ENCODE peak calls at places on chromosome 15, in four cellular contexts. J is PC-9; M is T-cell; S is stimulated activated CD4-positive, alpha-beta T cell treated with anti-CD3 and anti-CD28 coated beads, TNF-alpha, amount 100 ng/mL, for 4 hours. D is an unnamed sample.

GRCh38 chr15:91968610-91969009 is 115.1 kb downstream of the SLCO3A1 start:
- DNase-seq in M (no peak), J (no peak), S (no peak), D (no peak)

GRCh38 chr15:100844778-100845177 is 34.9 kb upstream of the ALDH1A3 start:
- DNase-seq in J (no peak), M (no peak), S (no peak), D (no peak)

GRCh38 chr15:62482715-62483429 is 317.8 kb upstream of the C2CD4B start:
- DNase-seq in M (no peak), J (no peak), S (no peak), D (no peak)

GRCh38 chr15:52780172-52780980 is 9.8 kb downstream of the ONECUT1 start:
- DNase-seq in J (peak), S (peak), M (peak), D (peak)

GRCh38 chr15:44028349-44028748 is 166.7 kb downstream of the FRMD5 start:
- DNase-seq in J (no peak), M (no peak), S (no peak), D (no peak)

GRCh38 chr15:101296418-101297405 is 1.7 kb upstream of the SNRPA1 start:
- DNase-seq in M (no peak), J (no peak), S (no peak), D (no peak)

GRCh38 chr15:62631325-62631724 is 411.2 kb upstream of the TPM1 start:
- DNase-seq in M (no peak), J (no peak), S (no peak), D (no peak)

GRCh38 chr15:49045691-49046112 is 544 bp downstream of the SECISBP2L start:
- DNase-seq in J (no peak), M (no peak), S (no peak), D (peak)

GRCh38 chr15:78108300-78109084 is 16.1 kb downstream of the SH2D7 start:
- DNase-seq in S (peak), M (peak), J (peak), D (peak)

GRCh38 chr15:70480196-70480856 is 283.0 kb downstream of the UACA start:
- DNase-seq in M (no peak), J (no peak), S (no peak), D (peak)

GRCh38 chr15:92226020-92226612 is 167.6 kb upstream of the ST8SIA2 start:
- DNase-seq in J (no peak), M (no peak), S (no peak), D (no peak)

GRCh38 chr15:29057856-29058255 is 172.1 kb downstream of the APBA2 start:
- DNase-seq in J (no peak), S (no peak), M (no peak), D (no peak)

GRCh38 chr15:72009207-72009606 is 108.7 kb downstream of the MYO9A start:
- DNase-seq in M (no peak), S (no peak), J (no peak), D (no peak)

GRCh38 chr15:74869726-74870407 is 3.3 kb downstream of the SCAMP2 start:
- DNase-seq in J (no peak), M (no peak), S (no peak), D (no peak)

GRCh38 chr15:101210058-101210457 is 41.8 kb downstream of the CHSY1 start:
- DNase-seq in S (no peak), J (no peak), M (no peak), D (no peak)

GRCh38 chr15:63422891-63423290 is 41.2 kb upstream of the CA12 start:
- DNase-seq in S (no peak), M (no peak), J (no peak), D (no peak)

GRCh38 chr15:79828447-79828846 is 68.4 kb downstream of the MTHFS start:
- DNase-seq in M (no peak), J (no peak), S (no peak), D (no peak)

GRCh38 chr15:28191832-28192231 is 92.7 kb upstream of the OCA2 start:
- DNase-seq in J (no peak), M (no peak), S (no peak), D (no peak)

GRCh38 chr15:26702381-26702780 is 70.5 kb downstream of the GABRB3 start:
- DNase-seq in S (no peak), M (no peak), J (no peak), D (no peak)

GRCh38 chr15:89081878-89082277 is 6.4 kb upstream of the ABHD2 start:
- DNase-seq in J (no peak), S (no peak), M (no peak), D (no peak)

GRCh38 chr15:33215941-33216872 is 21.7 kb upstream of the FMN1 start:
- DNase-seq in J (no peak), S (no peak), M (no peak), D (peak)

GRCh38 chr15:38144921-38145320 is 107.7 kb upstream of the SPRED1 start:
- DNase-seq in J (no peak), S (no peak), M (no peak), D (no peak)

GRCh38 chr15:91517491-91518200 is 335.9 kb upstream of the SLCO3A1 start:
- DNase-seq in S (no peak), J (no peak), M (no peak), D (no peak)

GRCh38 chr15:82871577-82872484 is 62.4 kb downstream of the WHAMM start:
- DNase-seq in M (no peak), J (no peak), S (no peak), D (no peak)

GRCh38 chr15:39918688-39919385 is 1.2 kb downstream of the GPR176 start:
- DNase-seq in S (no peak), M (no peak), J (no peak), D (no peak)